ENCODE peak calls at places on chromosomes 5 and 9, in seven cellular contexts. M is uterus, G is aorta, J is foreskin fibroblast, K is endothelial cell of umbilical vein, F is PC-9, U is heart right ventricle. B is an unnamed sample.

GRCh38 chr5:160506006-160507004 is 84.7 kb downstream of the PTTG1 start:
- DNase-seq in K (no peak), M (no peak), G (no peak), U (peak; percentile 20), F (no peak), J (peak; percentile 35), B (peak; percentile 31)

GRCh38 chr9:100150209-100150608 is 51.2 kb downstream of the INVS start:
- DNase-seq in K (peak; percentile 26), M (no peak), G (no peak), U (no peak), J (no peak), F (no peak), B (peak; percentile 72)

GRCh38 chr5:97142521-97143254 is at the start of gene LIX1:
- DNase-seq in F (peak; percentile 26), J (peak; percentile 23), K (peak; percentile 50), M (no peak), G (no peak), U (no peak), B (peak; percentile 53)

GRCh38 chr9:127875306-127875966 is 2.0 kb downstream of the AK1 start:
- DNase-seq in M (no peak), J (peak; percentile 53), U (no peak), K (no peak), F (no peak), G (peak; percentile 80), B (no peak)

GRCh38 chr9:79222483-79222882 is 349.3 kb upstream of the TLE4 start:
- DNase-seq in G (no peak), F (no peak), U (no peak), K (no peak), J (no peak), M (no peak), B (no peak)

GRCh38 chr5:150122158-150122510 is 33.5 kb downstream of the PDGFRB start:
- DNase-seq in F (peak; percentile 57), G (peak; percentile 58), M (peak; percentile 15), K (no peak), J (no peak), U (no peak), B (no peak)

GRCh38 chr9:20683351-20684034 is 566 bp upstream of the FOCAD start:
- DNase-seq in U (peak; percentile 40), J (peak; percentile 86), K (peak; percentile 82), M (peak; percentile 86), F (peak; percentile 14), G (peak; percentile 79), B (peak; percentile 56)

GRCh38 chr9:101739311-101739710 is 864 bp upstream of the GRIN3A start:
- DNase-seq in K (no peak), G (no peak), M (no peak), J (no peak), U (no peak), F (no peak), B (no peak)

GRCh38 chr5:57600321-57600720 is 117.7 kb upstream of the ACTBL2 start:
- DNase-seq in M (no peak), F (no peak), J (no peak), U (no peak), G (no peak), K (peak; percentile 60), B (no peak)

GRCh38 chr5:40503438-40503837 is 176.3 kb upstream of the PTGER4 start:
- DNase-seq in F (no peak), J (peak; percentile 23), G (no peak), U (no peak), M (no peak), K (peak; percentile 37), B (no peak)

GRCh38 chr5:124285071-124285470 is 461.4 kb downstream of the ZNF608 start:
- DNase-seq in M (no peak), K (no peak), J (no peak), G (no peak), U (no peak), F (no peak), B (no peak)

GRCh38 chr5:68139601-68140441 is 75.7 kb upstream of the PIK3R1 start:
- DNase-seq in U (no peak), F (no peak), G (no peak), K (no peak), J (no peak), M (no peak), B (peak; percentile 98)

GRCh38 chr5:66041612-66042011 is 102.5 kb upstream of the SREK1 start:
- DNase-seq in G (no peak), J (peak; percentile 3), K (no peak), F (no peak), M (no peak), U (no peak), B (no peak)

GRCh38 chr9:133460405-133461175 is 812 bp downstream of the CACFD1 start:
- DNase-seq in U (no peak), M (peak; percentile 73), K (peak; percentile 23), G (peak; percentile 85), F (peak; percentile 88), J (no peak), B (peak; percentile 70)